ENCODE peak calls at places on chromosomes 4 and X, in ten cellular contexts. One of them, this sample, is unnamed. For H3K36me3, the result is how much of the 10 kb centered on the place peaks cover.

GRCh38 chr4:186789671-186790070 is 66.0 kb upstream of the FAT1 start:
- DNase-seq in fibroblast of lung: peak
- DNase-seq in bronchial epithelial cell: peak
- DNase-seq in CD8-positive, alpha-beta T cell: no peak
- DNase-seq in ascending aorta: no peak
- DNase-seq in tibial nerve: no peak
- DNase-seq in OCI-LY7: no peak
- DNase-seq in stomach: no peak
- DNase-seq in colonic mucosa: no peak
- DNase-seq in lower lobe of right lung: no peak
- DNase-seq in this sample: no peak

GRCh38 chrX:129759576-129760061 is 20.1 kb upstream of the SASH3 start:
- DNase-seq in bronchial epithelial cell: peak
- DNase-seq in ascending aorta: no peak
- DNase-seq in tibial nerve: peak
- DNase-seq in fibroblast of lung: peak
- DNase-seq in lower lobe of right lung: peak
- DNase-seq in OCI-LY7: no peak
- DNase-seq in stomach: peak
- DNase-seq in CD8-positive, alpha-beta T cell: no peak
- DNase-seq in colonic mucosa: no peak
- DNase-seq in this sample: peak

GRCh38 chr4:18439306-18439705 is 417.8 kb upstream of the LCORL start:
- DNase-seq in bronchial epithelial cell: no peak
- DNase-seq in fibroblast of lung: no peak
- DNase-seq in stomach: no peak
- DNase-seq in OCI-LY7: no peak
- DNase-seq in colonic mucosa: no peak
- DNase-seq in ascending aorta: no peak
- DNase-seq in CD8-positive, alpha-beta T cell: no peak
- DNase-seq in lower lobe of right lung: no peak
- DNase-seq in tibial nerve: no peak
- DNase-seq in this sample: no peak

GRCh38 chr4:99803702-99804101 is 12.9 kb upstream of the DAPP1 start:
- DNase-seq in ascending aorta: no peak
- DNase-seq in lower lobe of right lung: no peak
- DNase-seq in bronchial epithelial cell: no peak
- DNase-seq in tibial nerve: no peak
- DNase-seq in CD8-positive, alpha-beta T cell: no peak
- DNase-seq in fibroblast of lung: no peak
- DNase-seq in stomach: no peak
- DNase-seq in colonic mucosa: no peak
- DNase-seq in OCI-LY7: no peak
- DNase-seq in this sample: no peak

GRCh38 chr4:87108142-87108546 is 112.3 kb downstream of the KLHL8 start:
- DNase-seq in fibroblast of lung: peak
- DNase-seq in colonic mucosa: no peak
- DNase-seq in CD8-positive, alpha-beta T cell: no peak
- DNase-seq in lower lobe of right lung: no peak
- DNase-seq in ascending aorta: no peak
- DNase-seq in tibial nerve: peak
- DNase-seq in stomach: no peak
- DNase-seq in OCI-LY7: no peak
- DNase-seq in bronchial epithelial cell: peak
- DNase-seq in this sample: no peak

GRCh38 chrX:137432609-137433008 is 133.3 kb upstream of the ZIC3 start:
- DNase-seq in CD8-positive, alpha-beta T cell: no peak
- DNase-seq in stomach: no peak
- DNase-seq in tibial nerve: no peak
- DNase-seq in OCI-LY7: peak
- DNase-seq in fibroblast of lung: no peak
- DNase-seq in colonic mucosa: no peak
- DNase-seq in bronchial epithelial cell: peak
- DNase-seq in ascending aorta: no peak
- DNase-seq in lower lobe of right lung: no peak
- DNase-seq in this sample: no peak

GRCh38 chrX:45230410-45230809 is 29.7 kb upstream of the DIPK2B start:
- DNase-seq in ascending aorta: no peak
- DNase-seq in colonic mucosa: no peak
- DNase-seq in fibroblast of lung: no peak
- DNase-seq in stomach: no peak
- DNase-seq in tibial nerve: no peak
- DNase-seq in lower lobe of right lung: no peak
- DNase-seq in CD8-positive, alpha-beta T cell: no peak
- DNase-seq in OCI-LY7: peak
- DNase-seq in bronchial epithelial cell: no peak
- DNase-seq in this sample: no peak

GRCh38 chr4:184355111-184355604 is 119.2 kb downstream of the IRF2 start:
- DNase-seq in bronchial epithelial cell: peak
- DNase-seq in lower lobe of right lung: no peak
- DNase-seq in fibroblast of lung: peak
- DNase-seq in stomach: no peak
- DNase-seq in tibial nerve: peak
- DNase-seq in ascending aorta: peak
- DNase-seq in colonic mucosa: peak
- DNase-seq in CD8-positive, alpha-beta T cell: no peak
- DNase-seq in OCI-LY7: peak
- DNase-seq in this sample: no peak

GRCh38 chr4:153466637-153467153 is 535 bp downstream of the TMEM131L start:
- DNase-seq in CD8-positive, alpha-beta T cell: no peak
- DNase-seq in ascending aorta: no peak
- DNase-seq in lower lobe of right lung: no peak
- DNase-seq in fibroblast of lung: no peak
- DNase-seq in OCI-LY7: peak
- DNase-seq in stomach: no peak
- DNase-seq in colonic mucosa: no peak
- DNase-seq in bronchial epithelial cell: no peak
- DNase-seq in tibial nerve: no peak
- DNase-seq in this sample: no peak

GRCh38 chrX:122739770-122740169 is 444.3 kb upstream of the GRIA3 start:
- DNase-seq in ascending aorta: no peak
- DNase-seq in bronchial epithelial cell: peak
- DNase-seq in OCI-LY7: no peak
- DNase-seq in fibroblast of lung: no peak
- DNase-seq in tibial nerve: no peak
- DNase-seq in CD8-positive, alpha-beta T cell: no peak
- DNase-seq in colonic mucosa: no peak
- DNase-seq in lower lobe of right lung: no peak
- DNase-seq in stomach: no peak
- DNase-seq in this sample: no peak

GRCh38 chr4:86641516-86642090 is 47.5 kb downstream of the PTPN13 start:
- DNase-seq in lower lobe of right lung: no peak
- DNase-seq in ascending aorta: no peak
- DNase-seq in tibial nerve: no peak
- DNase-seq in bronchial epithelial cell: no peak
- DNase-seq in OCI-LY7: no peak
- DNase-seq in stomach: no peak
- DNase-seq in fibroblast of lung: no peak
- DNase-seq in CD8-positive, alpha-beta T cell: no peak
- DNase-seq in colonic mucosa: no peak
- DNase-seq in this sample: no peak

GRCh38 chr4:125758438-125758837 is 443.7 kb downstream of the FAT4 start:
- DNase-seq in OCI-LY7: no peak
- DNase-seq in tibial nerve: no peak
- DNase-seq in lower lobe of right lung: no peak
- DNase-seq in ascending aorta: no peak
- DNase-seq in stomach: no peak
- DNase-seq in fibroblast of lung: no peak
- DNase-seq in colonic mucosa: no peak
- DNase-seq in bronchial epithelial cell: no peak
- DNase-seq in CD8-positive, alpha-beta T cell: no peak
- DNase-seq in this sample: no peak

GRCh38 chr4:125765936-125766335 is 451.2 kb downstream of the FAT4 start:
- DNase-seq in CD8-positive, alpha-beta T cell: no peak
- DNase-seq in tibial nerve: no peak
- DNase-seq in bronchial epithelial cell: peak
- DNase-seq in stomach: no peak
- DNase-seq in colonic mucosa: no peak
- DNase-seq in fibroblast of lung: peak
- DNase-seq in lower lobe of right lung: no peak
- DNase-seq in OCI-LY7: no peak
- DNase-seq in ascending aorta: no peak
- DNase-seq in this sample: no peak

GRCh38 chr4:125760956-125761355 is 446.2 kb downstream of the FAT4 start:
- DNase-seq in lower lobe of right lung: no peak
- DNase-seq in tibial nerve: no peak
- DNase-seq in CD8-positive, alpha-beta T cell: no peak
- DNase-seq in bronchial epithelial cell: no peak
- DNase-seq in stomach: no peak
- DNase-seq in fibroblast of lung: no peak
- DNase-seq in ascending aorta: no peak
- DNase-seq in OCI-LY7: no peak
- DNase-seq in colonic mucosa: no peak
- DNase-seq in this sample: no peak

DNA sequence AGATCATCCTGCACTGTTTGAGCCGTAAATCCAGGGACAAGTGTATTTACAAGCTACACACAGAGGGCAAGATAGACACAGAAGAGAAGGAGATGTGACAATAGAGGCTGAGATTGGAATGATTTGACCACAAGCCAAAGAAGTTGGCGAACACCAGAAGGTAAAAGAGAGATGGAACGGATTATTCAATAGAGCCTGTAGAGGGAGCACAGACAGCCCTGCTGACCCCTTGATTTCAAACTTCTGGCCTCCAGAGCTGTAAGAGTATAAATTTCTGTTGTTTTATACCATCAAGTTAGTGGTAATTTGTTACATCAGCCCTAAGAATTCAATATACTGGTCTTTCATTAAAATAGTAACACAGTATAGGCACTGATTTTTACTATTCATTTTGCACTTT is 447.8 kb downstream of the FAT4 start:
- DNase-seq in bronchial epithelial cell: no peak
- DNase-seq in lower lobe of right lung: no peak
- DNase-seq in OCI-LY7: no peak
- DNase-seq in tibial nerve: no peak
- DNase-seq in stomach: no peak
- DNase-seq in CD8-positive, alpha-beta T cell: no peak
- DNase-seq in colonic mucosa: no peak
- DNase-seq in fibroblast of lung: no peak
- DNase-seq in ascending aorta: no peak
- DNase-seq in this sample: no peak
- TF ChIP-seq CTCF in bronchial epithelial cell: no peak
- TF ChIP-seq CTCF in lower lobe of right lung: no peak
- TF ChIP-seq CTCF in OCI-LY7: no peak
- TF ChIP-seq CTCF in tibial nerve: no peak
- TF ChIP-seq CTCF in stomach: no peak
- TF ChIP-seq CTCF in CD8-positive, alpha-beta T cell: no peak
- TF ChIP-seq CTCF in colonic mucosa: no peak
- TF ChIP-seq CTCF in fibroblast of lung: peak
- TF ChIP-seq CTCF in ascending aorta: no peak
- TF ChIP-seq CTCF in this sample: no peak

GRCh38 chr4:40856836-40857362 is 107.1 kb downstream of the NSUN7 start:
- DNase-seq in colonic mucosa: peak
- DNase-seq in OCI-LY7: peak
- DNase-seq in bronchial epithelial cell: peak
- DNase-seq in tibial nerve: peak
- DNase-seq in ascending aorta: peak
- DNase-seq in fibroblast of lung: peak
- DNase-seq in lower lobe of right lung: peak
- DNase-seq in CD8-positive, alpha-beta T cell: peak
- DNase-seq in stomach: peak
- DNase-seq in this sample: peak
- H3K36me3 ChIP-seq in colonic mucosa: under half
- H3K36me3 ChIP-seq in OCI-LY7: under half
- H3K36me3 ChIP-seq in bronchial epithelial cell: under half
- H3K36me3 ChIP-seq in tibial nerve: under half
- H3K36me3 ChIP-seq in ascending aorta: under half
- H3K36me3 ChIP-seq in fibroblast of lung: under half
- H3K36me3 ChIP-seq in lower lobe of right lung: under half
- H3K36me3 ChIP-seq in CD8-positive, alpha-beta T cell: under half
- H3K36me3 ChIP-seq in stomach: under half
- H3K36me3 ChIP-seq in this sample: under half

DNA sequence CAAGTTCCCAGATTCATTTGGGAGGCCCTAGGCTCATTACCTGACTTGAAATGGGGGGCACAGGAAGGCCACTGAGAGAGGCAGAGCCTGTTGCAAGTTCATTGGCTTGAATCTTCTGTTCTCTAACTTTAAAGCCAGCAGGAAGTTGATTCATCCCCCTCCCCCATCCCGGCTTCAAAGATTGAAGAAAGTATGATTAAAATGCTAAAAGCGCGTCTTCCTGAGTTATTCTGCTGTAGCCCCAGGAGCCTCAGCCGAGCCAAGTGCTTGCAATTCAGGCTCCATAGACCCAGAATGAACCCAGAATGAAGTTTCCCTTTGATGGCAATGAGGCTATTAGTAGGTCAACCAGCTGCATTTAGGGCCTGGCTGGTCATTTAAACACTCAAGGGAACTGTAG is 14.7 kb downstream of the CHST7 start:
- DNase-seq in fibroblast of lung: peak
- DNase-seq in stomach: no peak
- DNase-seq in CD8-positive, alpha-beta T cell: peak
- DNase-seq in tibial nerve: peak
- DNase-seq in ascending aorta: no peak
- DNase-seq in bronchial epithelial cell: peak
- DNase-seq in lower lobe of right lung: no peak
- DNase-seq in OCI-LY7: peak
- DNase-seq in colonic mucosa: no peak
- DNase-seq in this sample: peak
- H3K4me3 ChIP-seq in fibroblast of lung: no peak
- H3K4me3 ChIP-seq in stomach: no peak
- H3K4me3 ChIP-seq in CD8-positive, alpha-beta T cell: peak
- H3K4me3 ChIP-seq in tibial nerve: no peak
- H3K4me3 ChIP-seq in ascending aorta: no peak
- H3K4me3 ChIP-seq in bronchial epithelial cell: no peak
- H3K4me3 ChIP-seq in lower lobe of right lung: no peak
- H3K4me3 ChIP-seq in OCI-LY7: peak
- H3K4me3 ChIP-seq in colonic mucosa: no peak
- H3K4me3 ChIP-seq in this sample: no peak

GRCh38 chr4:47463235-47463956 is at the start of gene COMMD8:
- DNase-seq in OCI-LY7: peak
- DNase-seq in fibroblast of lung: peak
- DNase-seq in ascending aorta: peak
- DNase-seq in lower lobe of right lung: peak
- DNase-seq in bronchial epithelial cell: peak
- DNase-seq in CD8-positive, alpha-beta T cell: peak
- DNase-seq in colonic mucosa: peak
- DNase-seq in stomach: peak
- DNase-seq in tibial nerve: peak
- DNase-seq in this sample: peak
- TF ChIP-seq CTCF in OCI-LY7: peak
- TF ChIP-seq CTCF in fibroblast of lung: peak
- TF ChIP-seq CTCF in ascending aorta: peak
- TF ChIP-seq CTCF in lower lobe of right lung: peak
- TF ChIP-seq CTCF in bronchial epithelial cell: peak
- TF ChIP-seq CTCF in CD8-positive, alpha-beta T cell: no peak
- TF ChIP-seq CTCF in colonic mucosa: no peak
- TF ChIP-seq CTCF in stomach: peak
- TF ChIP-seq CTCF in tibial nerve: peak
- TF ChIP-seq CTCF in this sample: no peak

This sample was measured in transverse colon.